ENCODE peak calls at places on chromosomes 7 and 10, in ten cellular contexts. V is neural crest cell; M is choroid plexus epithelial cell; C is colonic mucosa; J is H7; P is activated CD4-positive, CD25-positive, alpha-beta regulatory T cell treated with anti-CD3 and anti-CD28 coated beads, Interleukin-2, amount 50 U/mL, for 72 hours; B is ELF-1; F is activated naive CD8-positive, alpha-beta T cell treated with anti-CD3 and anti-CD28 coated beads, Interleukin-2, amount 50 U/mL, for 16 hours; I is right atrium auricular region; H is T-helper 2 cell. X is an unnamed sample.

GRCh38 chr7:106552645-106553445 is 108.1 kb downstream of the CCDC71L start:
- DNase-seq in V (no peak), I (no peak), M (no peak), C (no peak), P (no peak), F (no peak), J (no peak), B (no peak), H (no peak), X (no peak)

GRCh38 chr10:78211476-78212110 is 177.9 kb downstream of the RPS24 start:
- DNase-seq in I (no peak), H (no peak), M (peak), B (peak), J (peak), F (no peak), C (no peak), V (peak), P (no peak), X (peak)

GRCh38 chr10:131739201-131739600 is 161.6 kb upstream of the PPP2R2D start:
- DNase-seq in P (no peak), F (no peak), M (no peak), B (no peak), H (no peak), C (no peak), V (no peak), J (no peak), I (no peak), X (no peak)

GRCh38 chr10:85642421-85643170 is 724.0 kb downstream of the GRID1 start:
- DNase-seq in M (peak), P (no peak), H (no peak), B (peak), C (peak), V (no peak), J (no peak), F (no peak), I (no peak), X (no peak)

GRCh38 chr10:72248477-72249151 is 25.1 kb upstream of the DDIT4 start:
- DNase-seq in P (peak), M (peak), I (peak), B (peak), V (peak), C (peak), F (peak), H (peak), J (peak), X (peak)

GRCh38 chr10:32957341-32958084 is 517 bp downstream of the ITGB1 start:
- DNase-seq in I (no peak), F (no peak), H (peak), P (peak), C (peak), B (peak), J (peak), V (peak), M (no peak), X (peak)

GRCh38 chr7:157432541-157432956 is 95.7 kb downstream of the DNAJB6 start:
- DNase-seq in F (no peak), J (peak), C (peak), B (peak), V (peak), P (no peak), M (peak), I (no peak), H (no peak), X (peak)

GRCh38 chr7:5005066-5005465 is 40.6 kb upstream of the RBAK start:
- DNase-seq in B (no peak), P (no peak), M (no peak), H (no peak), C (no peak), J (no peak), F (no peak), I (no peak), V (no peak), X (no peak)

X was measured in iPS-NIHi11.